ENCODE peak calls at places on chromosomes 7 and 10, in six cellular contexts. O is CD4-positive, alpha-beta T cell; Q is kidney; V is choroid plexus epithelial cell; Z is lower leg skin; A is RWPE1. U is an unnamed sample.

GRCh38 chr10:17290226-17290625 is 62.2 kb downstream of the VIM start:
- DNase-seq in V (peak), O (no peak), Q (no peak), Z (no peak), A (peak), U (peak)

GRCh38 chr7:138129551-138130165 is 53.4 kb downstream of the AKR1D1 start:
- DNase-seq in A (no peak), Q (no peak), O (no peak), V (no peak), Z (no peak), U (no peak)

GRCh38 chr7:21365866-21366624 is 61.8 kb upstream of the SP4 start:
- DNase-seq in Z (no peak), V (peak), A (peak), O (no peak), Q (no peak), U (peak)

GRCh38 chr10:101308051-101308450 is 45.9 kb upstream of the BTRC start:
- DNase-seq in Z (peak), V (no peak), Q (no peak), A (peak), O (no peak), U (peak)

GRCh38 chr10:31121797-31122586 is 90.3 kb upstream of the ZNF438 start:
- DNase-seq in O (no peak), A (no peak), V (no peak), Q (no peak), Z (no peak), U (no peak)

GRCh38 chr10:68180490-68180889 is 51.4 kb downstream of the ATOH7 start:
- DNase-seq in V (no peak), A (no peak), Q (no peak), Z (no peak), O (no peak), U (no peak)

GRCh38 chr10:132985546-132985900 is 43.2 kb upstream of the CFAP46 start:
- DNase-seq in Z (no peak), Q (peak), O (peak), A (no peak), V (no peak), U (no peak)

GRCh38 chr7:96188623-96188991 is 133.3 kb downstream of the SLC25A13 start:
- DNase-seq in A (no peak), V (peak), O (no peak), Q (no peak), Z (no peak), U (no peak)

GRCh38 chr7:55185321-55185802 is 166.5 kb downstream of the EGFR start:
- DNase-seq in O (no peak), V (no peak), Z (no peak), A (no peak), Q (no peak), U (peak)

GRCh38 chr10:122140477-122140902 is 130.6 kb upstream of the BTBD16 start:
- DNase-seq in A (peak), V (no peak), Z (no peak), Q (peak), O (no peak), U (peak)

GRCh38 chr10:97701438-97702064 is 12.0 kb upstream of the MARVELD1 start:
- DNase-seq in A (peak), Z (peak), O (peak), Q (peak), V (peak), U (peak)

GRCh38 chr7:120278773-120279172 is 5.8 kb downstream of the KCND2 start:
- DNase-seq in Q (no peak), A (no peak), Z (no peak), O (no peak), V (no peak), U (no peak)

GRCh38 chr7:139673230-139673629 is 104.6 kb downstream of the HIPK2 start:
- DNase-seq in Q (no peak), A (no peak), Z (no peak), V (peak), O (no peak), U (no peak)

GRCh38 chr10:74189999-74190421 is 39.0 kb downstream of the ADK start:
- DNase-seq in V (peak), Q (no peak), Z (no peak), O (no peak), A (peak), U (peak)

GRCh38 chr10:129934196-129934925 is 29.7 kb downstream of the EBF3 start:
- DNase-seq in Q (no peak), V (no peak), A (no peak), Z (no peak), O (no peak), U (no peak)

GRCh38 chr7:151776876-151777510 is 99.9 kb downstream of the PRKAG2 start:
- DNase-seq in A (no peak), V (no peak), Z (no peak), O (no peak), Q (no peak), U (no peak)

GRCh38 chr10:71685554-71686202 is 33.9 kb downstream of the C10orf105 start:
- DNase-seq in O (no peak), Z (no peak), Q (no peak), A (no peak), V (no peak), U (no peak)

GRCh38 chr10:43262902-43263466 is 3.9 kb downstream of the RASGEF1A start:
- DNase-seq in V (no peak), Q (peak), Z (peak), O (no peak), A (no peak), U (no peak)

GRCh38 chr7:95045236-95045923 is 138.0 kb downstream of the PPP1R9A start:
- DNase-seq in Q (no peak), A (no peak), O (no peak), Z (no peak), V (peak), U (peak)

GRCh38 chr7:38321515-38321944 is 48.1 kb upstream of the TARP start:
- DNase-seq in Z (no peak), V (peak), Q (no peak), A (peak), O (no peak), U (peak)

GRCh38 chr10:30639946-30640786 is 10.6 kb upstream of the LYZL2 start:
- DNase-seq in A (peak), Z (no peak), O (no peak), V (peak), Q (no peak), U (peak)

GRCh38 chr10:19832624-19833507 is 16.6 kb downstream of the PLXDC2 start:
- DNase-seq in Q (no peak), A (peak), Z (no peak), V (peak), O (no peak), U (peak)

GRCh38 chr10:11425672-11426071 is 185.8 kb downstream of the USP6NL start:
- DNase-seq in V (peak), A (no peak), Q (no peak), Z (no peak), O (no peak), U (no peak)

GRCh38 chr7:50826371-50827172 is 43.9 kb upstream of the GRB10 start:
- DNase-seq in O (no peak), A (peak), Z (no peak), V (peak), Q (no peak), U (peak)

GRCh38 chr7:26813426-26813825 is 51.0 kb downstream of the SKAP2 start:
- DNase-seq in O (no peak), Z (no peak), Q (peak), A (no peak), V (peak), U (no peak)

GRCh38 chr10:29766753-29767152 is 132.0 kb upstream of the SVIL start:
- DNase-seq in A (no peak), Q (no peak), O (no peak), V (no peak), Z (no peak), U (no peak)

GRCh38 chr7:78879206-78879605 is 574.3 kb downstream of the MAGI2 start:
- DNase-seq in O (no peak), V (no peak), A (no peak), Z (no peak), Q (no peak), U (no peak)

GRCh38 chr7:2403718-2404648 is 572 bp downstream of the CHST12 start:
- DNase-seq in O (no peak), A (peak), V (peak), Z (no peak), Q (peak), U (no peak)

GRCh38 chr7:158109364-158110033 is 478.1 kb downstream of the PTPRN2 start:
- DNase-seq in Z (no peak), V (no peak), A (no peak), Q (no peak), O (no peak), U (peak)

GRCh38 chr10:132455441-132455971 is 58.5 kb downstream of the PWWP2B start:
- DNase-seq in A (no peak), Z (no peak), V (no peak), Q (peak), O (no peak), U (no peak)

GRCh38 chr10:27741173-27742091 is 4.2 kb downstream of the MKX start:
- DNase-seq in Z (no peak), V (no peak), A (no peak), Q (peak), O (no peak), U (no peak)

GRCh38 chr7:142104550-142105527 is 6.7 kb upstream of the MGAM2 start:
- DNase-seq in Z (no peak), O (no peak), A (peak), V (peak), Q (no peak), U (peak)

GRCh38 chr7:51237727-51238126 is 78.9 kb downstream of the COBL start:
- DNase-seq in Z (no peak), A (no peak), V (no peak), Q (no peak), O (no peak), U (no peak)

GRCh38 chr10:1085258-1085657 is 29.1 kb downstream of the WDR37 start:
- DNase-seq in Q (no peak), A (no peak), O (no peak), V (peak), Z (no peak), U (no peak)

GRCh38 chr10:117107280-117107679 is 30.8 kb downstream of the VAX1 start:
- DNase-seq in Z (no peak), A (no peak), V (no peak), Q (no peak), O (no peak), U (no peak)

DNA sequence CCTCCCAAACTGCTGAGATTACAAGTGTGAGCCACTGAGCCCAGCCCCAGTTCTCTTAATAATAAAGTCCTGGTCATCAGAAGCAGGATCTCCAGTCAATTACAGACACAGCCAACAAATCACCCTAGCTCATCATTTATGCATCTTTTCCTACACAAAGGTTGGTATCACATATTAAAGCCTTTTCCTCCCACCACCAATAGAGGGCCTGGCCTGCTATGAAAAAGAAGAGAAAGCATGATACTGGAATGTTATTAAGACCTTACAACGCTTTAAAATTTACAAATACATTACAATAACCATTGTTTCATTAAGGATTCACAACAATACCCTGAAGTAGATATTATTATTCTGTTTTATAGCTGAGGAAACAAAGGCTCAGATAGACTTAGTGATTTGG is 25.9 kb downstream of the VAX1 start:
- DNase-seq in O (no peak), A (no peak), V (peak), Z (no peak), Q (no peak), U (no peak)
- TF ChIP-seq CTCF in O (no peak), A (no peak), V (peak), Z (no peak), Q (peak), U (peak)

DNA sequence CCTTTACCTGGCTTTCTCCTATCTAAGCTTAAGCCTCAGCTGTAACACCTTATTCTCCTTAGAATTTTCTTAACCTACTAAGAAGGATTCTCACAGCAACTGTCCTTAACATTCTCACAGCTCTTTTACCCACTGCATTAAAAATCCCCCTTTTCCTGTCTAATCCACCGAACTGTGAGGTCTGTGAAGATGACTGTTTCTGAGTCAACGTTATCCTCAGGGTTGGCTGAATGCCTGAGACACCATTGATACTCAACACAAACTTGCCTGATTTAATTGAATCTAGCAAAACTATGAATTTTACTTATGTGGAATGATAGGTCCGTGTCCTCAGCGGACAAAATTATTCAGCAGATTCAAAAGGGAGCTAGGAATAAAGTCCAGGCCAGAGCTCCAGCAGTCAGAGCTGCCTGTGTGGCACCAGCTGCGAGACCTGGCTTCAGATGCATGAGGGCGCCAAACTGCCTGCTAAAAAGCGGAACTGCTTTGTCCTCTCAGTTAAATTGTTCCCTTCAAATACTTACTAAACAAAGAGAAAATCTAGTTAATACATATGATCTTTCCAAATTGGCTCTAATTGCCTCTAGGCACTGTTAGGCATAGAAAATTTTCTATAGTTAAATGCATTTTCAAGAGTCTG is 33.4 kb upstream of the VWDE start:
- DNase-seq in O (no peak), A (no peak), V (peak), Z (no peak), Q (no peak), U (peak)
- TF ChIP-seq CTCF in O (no peak), A (no peak), V (peak), Z (no peak), Q (no peak), U (peak)

DNA sequence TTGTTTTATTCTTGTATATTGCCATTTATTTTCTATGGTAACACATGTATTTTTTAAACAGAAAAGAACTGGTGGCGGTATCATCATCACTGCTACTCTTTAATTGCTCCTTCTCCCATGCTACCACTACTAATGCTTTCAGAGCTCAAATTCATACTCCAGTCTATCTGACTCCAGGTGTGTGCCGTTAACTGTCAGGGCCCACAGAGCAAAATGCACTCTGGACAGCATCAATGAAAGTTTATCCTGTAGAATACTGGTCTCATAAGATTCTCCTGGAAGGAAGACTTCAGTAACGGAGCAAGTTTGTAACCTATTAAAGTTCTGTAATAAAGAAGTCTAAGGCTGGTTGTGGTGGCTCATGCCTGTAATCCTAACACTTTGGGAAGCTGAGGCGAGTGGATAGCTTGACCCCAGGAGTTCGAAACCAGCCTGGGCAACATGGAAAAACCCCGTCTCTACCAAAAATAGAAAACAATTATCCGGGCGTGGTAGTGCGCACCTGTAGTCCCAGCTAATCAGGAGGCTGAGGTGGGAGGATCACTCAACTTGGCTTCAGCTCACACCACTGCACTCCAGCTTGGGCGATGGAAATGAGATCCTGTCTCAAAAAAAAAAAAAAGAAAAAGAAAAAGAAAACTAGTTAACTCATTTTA is 18.4 kb downstream of the ZNRF2 start:
- DNase-seq in Q (no peak), O (no peak), V (no peak), Z (no peak), A (no peak), U (no peak)
- TF ChIP-seq CTCF in Q (no peak), O (no peak), V (no peak), Z (no peak), A (no peak), U (no peak)

DNA sequence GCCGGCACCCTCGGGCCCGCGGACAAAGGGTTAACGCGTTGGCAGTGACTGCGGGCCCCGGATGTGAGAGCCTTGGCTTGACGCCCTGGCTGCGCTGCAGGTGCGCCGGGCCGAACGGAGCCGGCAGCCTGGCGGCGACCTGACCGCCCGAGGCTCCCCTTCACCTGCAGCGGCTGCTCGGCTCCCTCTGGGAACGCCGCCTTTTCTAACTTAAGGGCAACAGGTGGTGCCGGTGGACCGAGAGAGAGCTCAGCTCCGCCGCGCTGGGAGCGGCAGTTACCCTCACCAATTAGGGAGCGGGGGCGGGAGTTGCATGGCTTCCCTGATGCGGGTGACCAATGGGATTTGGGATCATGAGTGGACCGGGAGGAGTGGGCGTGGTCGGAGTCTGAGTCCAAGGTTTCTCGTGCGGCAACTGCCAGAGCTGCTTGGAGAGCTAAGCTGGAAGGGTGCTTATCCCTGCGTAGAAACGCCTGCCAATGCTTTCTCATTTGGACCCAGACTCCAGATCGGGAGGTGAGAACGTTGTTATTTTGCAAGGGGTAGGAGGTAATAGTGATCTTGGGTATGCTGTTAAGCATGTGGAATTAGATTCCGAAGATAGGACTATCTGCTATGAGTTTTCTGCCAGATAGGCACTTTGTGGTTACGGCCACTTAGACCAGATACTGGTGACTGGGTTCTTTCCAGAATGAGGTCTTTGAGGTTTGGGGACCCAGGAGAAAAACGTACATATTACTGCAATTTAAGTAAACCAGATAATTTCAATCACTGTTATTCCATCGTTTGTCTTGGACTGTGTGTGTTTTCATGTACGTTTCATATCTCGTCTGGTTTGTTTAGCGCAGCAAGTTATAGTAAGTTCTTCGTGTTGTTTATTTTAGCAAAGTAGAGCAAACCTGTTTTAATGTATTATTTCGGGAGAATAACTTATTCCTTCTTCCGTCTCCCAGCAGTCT is at the start of gene ARL4A:
- DNase-seq in Q (peak), V (peak), A (peak), Z (peak), O (peak), U (peak)
- TF ChIP-seq CTCF in Q (peak), V (peak), A (peak), Z (no peak), O (no peak), U (peak)

U was measured in bronchial epithelial cell.